ENCODE peak calls at places on chromosomes 13 and 19, in four cellular contexts. Q, A, J and C are unnamed samples.
A peak's percentile ranks its signal among the peaks of the same experiment; 100 is the strongest.

GRCh38 chr19:13190781-13191540 is 40.8 kb downstream of the IER2 start:
- DNase-seq in Q (peak; percentile 90), A (no peak), J (no peak), C (peak; percentile 42)

GRCh38 chr19:11064831-11065303 is 24.4 kb upstream of the LDLR start:
- DNase-seq in Q (no peak), A (no peak), J (no peak), C (peak; percentile 48)

GRCh38 chr13:102945324-102945815 is 99.5 kb downstream of the ERCC5 start:
- DNase-seq in Q (no peak), A (no peak), J (no peak), C (no peak)

GRCh38 chr19:1608414-1609391 is 3.4 kb upstream of the UQCR11 start:
- DNase-seq in Q (no peak), A (no peak), J (no peak), C (no peak)

GRCh38 chr19:12000152-12000981 is 35.1 kb downstream of the ZNF433 start:
- DNase-seq in Q (no peak), A (no peak), J (peak; percentile 85), C (no peak)

GRCh38 chr13:48010698-48011097 is 9.6 kb upstream of the SUCLA2 start:
- DNase-seq in Q (no peak), A (no peak), J (no peak), C (no peak)

GRCh38 chr19:32457540-32457939 is 52.0 kb downstream of the DPY19L3 start:
- DNase-seq in Q (no peak), A (no peak), J (no peak), C (no peak)

GRCh38 chr13:112857914-112858490 is 111.0 kb upstream of the MCF2L start:
- DNase-seq in Q (no peak), A (no peak), J (no peak), C (no peak)

GRCh38 chr19:2469102-2469914 is 6.6 kb upstream of the GADD45B start:
- DNase-seq in Q (no peak), A (no peak), J (no peak), C (peak; percentile 57)

GRCh38 chr19:53772943-53773342 is 51.2 kb downstream of the NLRP12 start:
- DNase-seq in Q (peak; percentile 67), A (peak; percentile 78), J (no peak), C (peak; percentile 38)

GRCh38 chr19:50794778-50795664 is 4.8 kb downstream of the ACP4 start:
- DNase-seq in Q (no peak), A (peak; percentile 79), J (no peak), C (peak; percentile 61)

GRCh38 chr19:42634409-42635232 is 39.9 kb upstream of the CEACAM8 start:
- DNase-seq in Q (peak; percentile 32), A (peak; percentile 47), J (no peak), C (peak; percentile 48)

GRCh38 chr13:112064222-112064621 is 2.7 kb upstream of the SOX1 start:
- DNase-seq in Q (no peak), A (no peak), J (no peak), C (no peak)

GRCh38 chr19:33552928-33553279 is 31.3 kb upstream of the PEPD start:
- DNase-seq in Q (no peak), A (no peak), J (no peak), C (peak; percentile 56)

GRCh38 chr13:94764576-94765321 is 52.4 kb upstream of the SOX21 start:
- DNase-seq in Q (no peak), A (no peak), J (no peak), C (no peak)

GRCh38 chr19:55590621-55591020 is 8.7 kb downstream of the FIZ1 start:
- DNase-seq in Q (no peak), A (peak; percentile 52), J (no peak), C (peak; percentile 83)

GRCh38 chr19:15028490-15028889 is 20.8 kb upstream of the CASP14 start:
- DNase-seq in Q (no peak), A (no peak), J (no peak), C (no peak)

GRCh38 chr19:43562698-43563241 is 12.6 kb downstream of the XRCC1 start:
- DNase-seq in Q (no peak), A (no peak), J (peak; percentile 91), C (no peak)

GRCh38 chr13:33514362-33514761 is 228.8 kb upstream of the STARD13 start:
- DNase-seq in Q (no peak), A (no peak), J (no peak), C (no peak)

GRCh38 chr19:18450934-18451836 is 13.3 kb upstream of the ISYNA1 start:
- DNase-seq in Q (peak; percentile 63), A (peak; percentile 100), J (no peak), C (peak; percentile 81)

GRCh38 chr13:47478985-47479384 is 522.1 kb downstream of the SUCLA2 start:
- DNase-seq in Q (no peak), A (no peak), J (no peak), C (no peak)

GRCh38 chr13:46577656-46578589 is 25.0 kb downstream of the LRCH1 start:
- DNase-seq in Q (no peak), A (no peak), J (no peak), C (no peak)

GRCh38 chr19:58044886-58045285 is 11.1 kb downstream of the ZSCAN1 start:
- DNase-seq in Q (no peak), A (no peak), J (no peak), C (no peak)

GRCh38 chr13:25882732-25883357 is 169.0 kb downstream of the SHISA2 start:
- DNase-seq in Q (no peak), A (no peak), J (no peak), C (no peak)

GRCh38 chr13:113297370-113297871 is 382 bp downstream of the LAMP1 start:
- DNase-seq in Q (no peak), A (no peak), J (no peak), C (peak; percentile 40)

GRCh38 chr13:49214917-49215376 is 5.2 kb upstream of the MLNR start:
- DNase-seq in Q (peak; percentile 78), A (peak; percentile 59), J (no peak), C (no peak)

GRCh38 chr13:31199849-31200635 is at the start of gene B3GLCT:
- DNase-seq in Q (peak; percentile 57), A (peak; percentile 91), J (no peak), C (peak; percentile 85)

GRCh38 chr13:23466144-23467002 is 32.9 kb upstream of the SACS start:
- DNase-seq in Q (peak; percentile 54), A (peak; percentile 82), J (peak; percentile 73), C (peak; percentile 13)

GRCh38 chr19:1860133-1860775 is 3.1 kb downstream of the KLF16 start:
- DNase-seq in Q (peak; percentile 92), A (peak; percentile 61), J (no peak), C (peak; percentile 71)

GRCh38 chr19:10353793-10354391 is 14.5 kb upstream of the ICAM3 start:
- DNase-seq in Q (no peak), A (peak; percentile 99), J (no peak), C (peak; percentile 85)

GRCh38 chr13:29472317-29472961 is 123.0 kb downstream of the SLC7A1 start:
- DNase-seq in Q (peak; percentile 59), A (peak; percentile 78), J (no peak), C (peak; percentile 69)

GRCh38 chr13:48334534-48335127 is 31.1 kb downstream of the RB1 start:
- DNase-seq in Q (peak; percentile 36), A (no peak), J (peak; percentile 24), C (peak; percentile 7)

GRCh38 chr19:6753178-6754031 is 13.8 kb downstream of the SH2D3A start:
- DNase-seq in Q (peak; percentile 89), A (peak; percentile 100), J (peak; percentile 57), C (peak; percentile 97)

GRCh38 chr13:48977973-48978372 is 2.3 kb downstream of the FNDC3A start:
- DNase-seq in Q (no peak), A (no peak), J (no peak), C (no peak)

GRCh38 chr13:41054212-41054877 is 7.0 kb upstream of the WBP4 start:
- DNase-seq in Q (peak; percentile 53), A (no peak), J (peak; percentile 37), C (no peak)

GRCh38 chr19:35351441-35352176 is 3.9 kb downstream of the FFAR1 start:
- DNase-seq in Q (no peak), A (peak; percentile 43), J (no peak), C (no peak)

GRCh38 chr13:26999499-26999898 is 172.1 kb downstream of the USP12 start:
- DNase-seq in Q (no peak), A (no peak), J (no peak), C (no peak)
- TF ChIP-seq HDAC6 in Q (no peak), A (no peak), J (no peak), C (no peak)

DNA sequence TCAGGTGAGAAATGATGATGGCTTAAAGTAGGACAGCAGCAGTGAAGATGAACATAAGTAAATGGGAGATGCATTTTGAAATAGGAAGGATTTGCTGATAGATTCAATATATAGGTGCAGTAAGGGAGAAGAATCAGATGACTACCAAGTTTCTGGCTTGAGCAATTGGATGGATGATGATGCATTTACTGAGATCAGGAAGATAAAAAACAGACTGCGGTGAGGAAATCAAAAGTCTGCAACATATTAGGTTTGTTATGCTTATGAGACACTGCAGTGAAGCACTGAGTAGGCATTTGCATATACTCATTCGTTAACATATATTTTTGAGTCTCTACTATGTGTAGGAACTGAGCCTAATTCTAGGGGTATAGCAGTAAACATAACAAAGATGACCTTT is 184.2 kb downstream of the LACC1 start:
- DNase-seq in Q (no peak), A (no peak), J (no peak), C (no peak)
- TF ChIP-seq RFX5 in Q (no peak), A (no peak), J (no peak), C (no peak)

GRCh38 chr13:73428137-73428536 is 369.3 kb downstream of the KLF5 start:
- DNase-seq in Q (no peak), A (no peak), J (no peak), C (no peak)
- TF ChIP-seq HDAC6 in Q (no peak), A (no peak), J (no peak), C (no peak)

GRCh38 chr19:48873476-48874308 is 1.5 kb downstream of the PPP1R15A start:
- DNase-seq in Q (no peak), A (no peak), J (no peak), C (peak; percentile 90)
- TF ChIP-seq RFX5 in Q (no peak), A (no peak), J (no peak), C (no peak)

GRCh38 chr19:16161848-16162247 is 11.5 kb downstream of the CIB3 start:
- DNase-seq in Q (no peak), A (no peak), J (no peak), C (no peak)
- TF ChIP-seq HDAC6 in Q (no peak), A (no peak), J (no peak), C (no peak)

GRCh38 chr19:49151339-49152217 is 3.6 kb downstream of the HRC start:
- DNase-seq in Q (no peak), A (peak; percentile 100), J (no peak), C (peak; percentile 86)
- TF ChIP-seq RFX5 in Q (no peak), A (no peak), J (no peak), C (no peak)

GRCh38 chr13:73364706-73365105 is 305.9 kb downstream of the KLF5 start:
- DNase-seq in Q (no peak), A (no peak), J (no peak), C (no peak)

GRCh38 chr13:73367886-73368285 is 309.1 kb downstream of the KLF5 start:
- DNase-seq in Q (no peak), A (no peak), J (no peak), C (no peak)

GRCh38 chr13:73366241-73366640 is 307.4 kb downstream of the KLF5 start:
- DNase-seq in Q (no peak), A (no peak), J (no peak), C (no peak)

GRCh38 chr13:73365240-73365639 is 306.4 kb downstream of the KLF5 start:
- DNase-seq in Q (no peak), A (no peak), J (no peak), C (no peak)

DNA sequence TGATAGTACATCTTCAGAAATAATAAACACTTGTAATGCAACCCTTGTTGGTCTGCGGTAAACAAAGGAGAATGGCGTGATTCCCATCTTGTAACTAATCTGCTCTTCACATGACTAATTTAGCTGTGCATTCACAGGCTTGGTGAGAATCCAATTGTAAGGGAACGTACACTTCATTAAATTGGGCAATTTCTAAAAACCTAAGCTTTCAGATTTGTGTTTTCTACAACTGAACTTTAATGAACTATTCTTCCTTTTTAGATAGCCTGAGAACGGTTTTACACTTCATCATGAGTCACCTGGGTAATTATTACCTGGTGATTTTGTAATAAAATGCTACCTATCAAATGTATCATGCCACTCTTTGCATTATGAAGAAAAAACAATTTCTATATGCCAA is 306.9 kb downstream of the KLF5 start:
- DNase-seq in Q (no peak), A (no peak), J (no peak), C (no peak)
- TF ChIP-seq HDAC6 in Q (no peak), A (no peak), J (no peak), C (no peak)